ENCODE peak calls at places on chromosome 19, in four cellular contexts. T is A549, L is GM12878, V is K562. B is an unnamed sample.

GRCh38 chr19:54287456-54287855 is 6.5 kb upstream of the LILRB2 start:
- DNase-seq in T (no peak), V (no peak), L (no peak), B (peak)

GRCh38 chr19:22622901-22623840 is 11.0 kb upstream of the ZNF492 start:
- DNase-seq in V (no peak), L (no peak), T (no peak), B (no peak)

GRCh38 chr19:6767081-6767356 is 216 bp downstream of the SH2D3A start:
- DNase-seq in V (no peak), T (no peak), L (no peak), B (no peak)

GRCh38 chr19:16869331-16869972 is 19.3 kb upstream of the F2RL3 start:
- DNase-seq in L (no peak), V (no peak), T (no peak), B (no peak)

GRCh38 chr19:41701401-41702075 is 6.9 kb upstream of the CEACAM5 start:
- DNase-seq in T (peak), L (no peak), V (peak), B (no peak)

GRCh38 chr19:2806736-2807378 is 12.8 kb upstream of the ZNF554 start:
- DNase-seq in T (no peak), L (no peak), V (no peak), B (no peak)

GRCh38 chr19:42555317-42555716 is 27.0 kb upstream of the CEACAM1 start:
- DNase-seq in L (no peak), T (no peak), V (no peak), B (no peak)

GRCh38 chr19:41616785-41617621 is 9.9 kb downstream of the CEACAM4 start:
- DNase-seq in V (no peak), L (no peak), T (peak), B (peak)

GRCh38 chr19:57334191-57334590 is 13.9 kb downstream of the ZNF543 start:
- DNase-seq in L (no peak), V (no peak), T (no peak), B (peak)

GRCh38 chr19:5060591-5061339 is 91.9 kb downstream of the KDM4B start:
- DNase-seq in L (no peak), V (no peak), T (no peak), B (no peak)

GRCh38 chr19:6011794-6012193 is 33.9 kb upstream of the RANBP3 start:
- DNase-seq in L (no peak), T (no peak), V (no peak), B (peak)

GRCh38 chr19:14112809-14113385 is 4.7 kb downstream of the PRKACA start:
- DNase-seq in L (no peak), V (no peak), T (no peak), B (no peak)

GRCh38 chr19:33047422-33047821 is 17.3 kb downstream of the RHPN2 start:
- DNase-seq in V (peak), L (no peak), T (peak), B (no peak)

GRCh38 chr19:58001895-58002369 is 688 bp downstream of the ZNF606 start:
- DNase-seq in L (no peak), T (no peak), V (no peak), B (peak)

GRCh38 chr19:45922281-45922680 is 7.7 kb upstream of the NANOS2 start:
- DNase-seq in L (no peak), T (peak), V (no peak), B (no peak)

GRCh38 chr19:45929247-45929646 is 14.7 kb upstream of the NANOS2 start:
- DNase-seq in T (no peak), V (no peak), L (no peak), B (no peak)

GRCh38 chr19:45924891-45925447 is 10.4 kb upstream of the NANOS2 start:
- DNase-seq in T (no peak), L (no peak), V (no peak), B (no peak)

GRCh38 chr19:45931055-45931454 is 16.5 kb upstream of the NANOS2 start:
- DNase-seq in L (no peak), V (no peak), T (no peak), B (no peak)

GRCh38 chr19:45927565-45928261 is 13.1 kb upstream of the NANOS2 start:
- DNase-seq in V (peak), T (peak), L (peak), B (peak)
- TF ChIP-seq RFX5 in V (no peak), T (no peak), L (no peak), B (no peak)

DNA sequence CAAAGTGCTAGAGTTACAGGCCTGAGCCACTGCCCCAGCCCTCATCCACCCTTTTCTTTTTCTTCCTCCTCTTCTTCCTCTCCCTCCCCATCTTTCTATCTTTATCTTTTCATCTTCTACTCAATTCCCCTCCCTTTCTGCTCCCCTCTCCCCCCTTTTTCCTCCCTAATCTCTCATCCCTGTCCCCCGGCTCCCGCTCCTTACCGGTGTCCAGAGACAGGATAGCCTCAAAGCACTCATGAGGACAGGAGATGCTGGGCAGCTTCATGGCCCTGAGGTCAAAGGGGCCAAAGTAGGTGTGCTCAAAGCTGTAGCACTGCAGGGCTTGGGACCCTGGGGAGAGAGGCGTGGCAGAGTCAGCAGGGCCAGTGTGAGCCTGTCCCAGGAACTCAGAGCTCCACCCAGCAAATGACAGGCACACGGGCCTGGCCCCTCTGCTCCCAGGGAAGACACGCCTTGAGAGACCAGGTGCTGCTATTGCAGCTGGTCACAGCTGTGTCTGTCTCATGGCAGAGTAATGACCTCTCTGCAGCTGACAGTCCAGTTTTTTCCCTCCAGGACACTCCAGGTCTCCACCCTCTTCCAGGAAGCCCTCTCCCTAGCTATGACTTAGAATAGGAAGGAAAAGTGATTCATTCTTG is 2.6 kb downstream of the LYPD5 start:
- DNase-seq in V (no peak), T (no peak), L (no peak), B (no peak)
- TF ChIP-seq ELK1 in V (no peak), T (no peak), L (no peak), B (no peak)

GRCh38 chr19:38742906-38743305 is 1.4 kb downstream of the CAPN12 start:
- DNase-seq in V (no peak), L (no peak), T (no peak), B (no peak)

GRCh38 chr19:38743394-38744297 is 628 bp downstream of the CAPN12 start:
- DNase-seq in L (no peak), V (no peak), T (no peak), B (no peak)

GRCh38 chr19:38744906-38745305 is 632 bp upstream of the CAPN12 start:
- DNase-seq in L (no peak), V (no peak), T (peak), B (no peak)

GRCh38 chr19:38745316-38745715 is 1.0 kb upstream of the CAPN12 start:
- DNase-seq in L (no peak), T (no peak), V (no peak), B (no peak)

GRCh38 chr19:38744298-38744681 is at the start of gene CAPN12:
- DNase-seq in V (no peak), L (no peak), T (no peak), B (no peak)
- TF ChIP-seq RFX5 in V (no peak), L (no peak), T (no peak), B (no peak)

GRCh38 chr19:10802479-10802878 is 33.5 kb downstream of the TMED1 start:
- DNase-seq in V (no peak), T (no peak), L (no peak), B (no peak)
- TF ChIP-seq ELK1 in V (no peak), T (no peak), L (no peak), B (no peak)

GRCh38 chr19:29804493-29804892 is 7.3 kb upstream of the CCNE1 start:
- DNase-seq in L (peak), T (no peak), V (no peak), B (no peak)

GRCh38 chr19:29806098-29806866 is 5.5 kb upstream of the CCNE1 start:
- DNase-seq in L (no peak), V (peak), T (peak), B (peak)

GRCh38 chr19:29807870-29808405 is 3.9 kb upstream of the CCNE1 start:
- DNase-seq in T (no peak), L (no peak), V (no peak), B (no peak)

GRCh38 chr19:29807178-29807577 is 4.6 kb upstream of the CCNE1 start:
- DNase-seq in T (no peak), V (no peak), L (no peak), B (no peak)

GRCh38 chr19:29805026-29805925 is 6.5 kb upstream of the CCNE1 start:
- DNase-seq in T (peak), V (no peak), L (no peak), B (peak)
- TF ChIP-seq RFX5 in T (no peak), V (no peak), L (no peak), B (no peak)

GRCh38 chr19:1076951-1077350 is 10.0 kb downstream of the ARHGAP45 start:
- DNase-seq in T (no peak), V (no peak), L (peak), B (no peak)
- TF ChIP-seq ELK1 in T (no peak), V (no peak), L (no peak), B (no peak)

GRCh38 chr19:49857834-49858590 is 7.1 kb downstream of the PTOV1 start:
- DNase-seq in V (no peak), T (no peak), L (no peak), B (no peak)
- TF ChIP-seq RFX5 in V (no peak), T (no peak), L (no peak), B (no peak)

GRCh38 chr19:21508198-21508597 is 2.8 kb downstream of the ZNF429 start:
- DNase-seq in V (no peak), T (no peak), L (no peak), B (no peak)

GRCh38 chr19:21519488-21519887 is 14.1 kb downstream of the ZNF429 start:
- DNase-seq in T (peak), V (no peak), L (no peak), B (no peak)

GRCh38 chr19:21513651-21514050 is 8.2 kb downstream of the ZNF429 start:
- DNase-seq in T (no peak), V (no peak), L (no peak), B (no peak)
- TF ChIP-seq ELK1 in T (no peak), V (no peak), L (no peak), B (no peak)

B was measured in IMR-90.